ENCODE peak calls at places on chromosomes 12 and 14, in four cellular contexts. P, W, C and T are unnamed samples.

GRCh38 chr12:47212701-47213039 is 132.9 kb upstream of the AMIGO2 start:
- DNase-seq in P (no peak), W (no peak), C (no peak), T (no peak)

GRCh38 chr12:32896438-32897275 is at the start of gene PKP2:
- DNase-seq in P (peak), W (peak), C (peak), T (no peak)

GRCh38 chr12:130878193-130879185 is 6.6 kb downstream of the RAN start:
- DNase-seq in P (no peak), W (no peak), C (no peak), T (no peak)

GRCh38 chr12:43396671-43397070 is 155.3 kb downstream of the ADAMTS20 start:
- DNase-seq in P (no peak), W (no peak), C (no peak), T (no peak)

GRCh38 chr14:35678403-35679028 is 130.6 kb downstream of the RALGAPA1 start:
- DNase-seq in P (no peak), W (no peak), C (no peak), T (no peak)

GRCh38 chr12:124458992-124459851 is 108.2 kb downstream of the NCOR2 start:
- DNase-seq in P (no peak), W (no peak), C (no peak), T (no peak)

GRCh38 chr12:106227641-106228319 is 20.0 kb downstream of the CKAP4 start:
- DNase-seq in P (no peak), W (peak), C (peak), T (no peak)

GRCh38 chr12:102675672-102676071 is 195.3 kb upstream of the IGF1 start:
- DNase-seq in P (no peak), W (no peak), C (peak), T (no peak)

GRCh38 chr14:65788876-65789859 is 376.6 kb downstream of the FUT8 start:
- DNase-seq in P (no peak), W (no peak), C (no peak), T (no peak)

GRCh38 chr12:46702581-46703344 is 123.0 kb downstream of the SLC38A4 start:
- DNase-seq in P (no peak), W (no peak), C (no peak), T (no peak)

GRCh38 chr14:98182385-98183055 is 1089.5 kb downstream of the BCL11B start:
- DNase-seq in P (no peak), W (no peak), C (no peak), T (no peak)

GRCh38 chr12:13215056-13215455 is 18.5 kb downstream of the EMP1 start:
- DNase-seq in P (no peak), W (no peak), C (no peak), T (no peak)

GRCh38 chr14:56810850-56811595 is 744 bp upstream of the OTX2 start:
- DNase-seq in P (no peak), W (no peak), C (no peak), T (no peak)

GRCh38 chr12:107818984-107819383 is 44.5 kb downstream of the ASCL4 start:
- DNase-seq in P (no peak), W (no peak), C (no peak), T (no peak)

GRCh38 chr12:113142173-113142885 is 6.8 kb upstream of the RASAL1 start:
- DNase-seq in P (peak), W (no peak), C (no peak), T (no peak)

GRCh38 chr14:89672636-89673279 is 255.7 kb upstream of the FOXN3 start:
- DNase-seq in P (peak), W (no peak), C (peak), T (no peak)

GRCh38 chr14:95935228-95935822 is 58.7 kb downstream of the TUNAR start:
- DNase-seq in P (peak), W (no peak), C (peak), T (peak)

GRCh38 chr12:79203103-79203502 is 338.5 kb downstream of the SYT1 start:
- DNase-seq in P (no peak), W (no peak), C (no peak), T (no peak)

DNA sequence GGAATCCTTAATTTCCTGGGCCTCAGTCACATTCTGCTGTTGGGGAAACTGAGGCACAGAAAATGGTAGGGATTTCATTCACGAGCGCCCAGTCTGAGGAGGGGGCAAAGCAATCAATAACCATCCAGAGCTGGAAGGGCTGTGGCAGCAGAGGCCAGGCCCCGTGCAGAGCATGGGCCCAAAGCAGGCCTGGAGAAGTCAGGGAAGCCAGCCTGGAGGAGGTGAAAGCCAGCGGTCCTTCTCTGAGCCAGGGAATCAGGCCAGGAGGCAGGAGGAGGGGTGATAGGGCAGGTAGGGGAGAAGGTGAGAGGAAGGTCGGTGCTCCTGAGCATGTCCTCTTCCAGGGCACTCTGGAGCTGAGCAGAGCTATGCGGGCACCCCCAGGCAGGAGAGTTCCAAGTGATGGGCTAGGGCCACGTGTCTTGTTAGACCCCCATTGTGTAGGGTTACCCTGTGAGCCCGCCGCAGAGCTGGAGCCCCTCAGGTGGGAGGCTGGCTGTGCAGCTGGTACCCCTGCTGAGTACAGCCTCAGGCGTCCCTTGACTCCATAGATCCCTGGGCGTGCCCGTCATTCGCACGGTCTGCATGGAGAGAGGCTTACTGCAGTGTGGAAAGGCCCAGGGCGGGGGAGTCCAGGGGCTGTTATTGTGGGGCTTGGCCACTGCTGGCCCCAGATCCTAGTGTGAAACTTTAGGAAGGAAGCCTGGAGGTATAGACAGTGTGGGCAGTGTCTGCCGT is 4.8 kb downstream of the TNFAIP2 start:
- DNase-seq in P (no peak), W (no peak), C (no peak), T (no peak)
- H3K4me3 ChIP-seq in P (no peak), W (no peak), C (peak), T (no peak)

DNA sequence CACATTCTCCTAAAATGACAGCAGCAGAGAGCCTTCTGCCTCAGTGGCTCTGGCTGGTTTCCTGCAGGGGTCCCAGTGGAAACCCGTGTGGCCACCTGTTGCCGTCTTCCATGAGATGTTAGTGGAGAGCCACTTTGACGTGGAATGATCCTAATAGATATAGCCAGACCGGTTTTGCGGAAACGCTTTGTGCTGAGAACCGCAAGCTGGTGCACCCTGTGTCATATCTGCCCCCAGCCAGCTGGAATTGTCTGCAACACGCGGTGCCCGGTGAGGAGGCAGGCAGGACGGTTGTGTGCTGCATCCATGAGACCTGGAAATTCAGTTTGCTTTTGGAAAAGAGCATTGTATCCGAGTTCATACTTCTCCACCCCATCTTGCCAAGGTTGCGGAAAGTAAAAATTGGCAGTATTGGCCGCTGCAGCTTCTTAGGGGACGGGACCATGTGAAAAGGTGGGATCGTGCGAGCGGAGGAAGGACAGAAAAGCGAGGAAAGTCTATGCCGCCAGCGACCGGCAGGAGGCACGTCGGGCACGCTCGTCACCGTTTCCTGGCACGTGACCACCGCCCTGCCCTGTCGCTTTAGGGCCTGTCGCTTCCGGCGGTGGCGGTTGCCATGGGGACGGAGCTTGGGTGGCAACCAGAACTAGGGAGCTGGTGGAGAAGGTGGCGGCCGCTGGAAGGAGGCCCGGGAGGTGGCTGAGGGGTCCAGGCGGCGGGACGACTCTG is at the start of gene CFAP251:
- DNase-seq in P (peak), W (peak), C (peak), T (peak)
- H3K4me3 ChIP-seq in P (peak), W (peak), C (no peak), T (peak)

DNA sequence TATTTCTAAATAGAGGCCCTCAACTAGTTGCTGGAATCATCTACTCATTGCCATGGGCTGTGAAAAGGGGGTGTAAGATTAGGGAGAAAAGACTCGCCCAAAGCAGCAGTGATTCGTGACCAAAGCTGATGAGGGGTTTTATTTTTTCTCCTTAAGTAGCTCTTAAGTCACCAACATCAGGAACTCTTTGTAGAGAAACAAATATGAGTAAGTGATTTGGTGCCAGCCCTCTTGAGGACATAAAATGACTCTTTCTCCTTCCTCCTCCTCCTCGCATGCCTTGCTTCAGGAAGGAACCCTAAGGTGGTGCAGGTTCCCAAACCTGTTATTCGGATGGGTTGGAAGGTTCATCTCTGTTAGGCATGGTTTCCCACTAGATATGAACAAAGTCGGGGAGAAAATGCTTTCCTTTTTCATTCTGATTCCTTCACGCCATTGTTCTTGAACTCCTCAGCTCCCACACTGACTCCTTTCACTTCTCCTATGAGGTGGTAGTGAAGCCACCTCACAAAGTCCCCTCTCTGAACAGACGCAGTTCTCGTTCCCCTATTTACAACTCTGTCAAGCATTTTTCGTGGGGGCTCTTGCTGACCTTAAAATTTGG is 113.4 kb downstream of the ETV6 start:
- DNase-seq in P (no peak), W (no peak), C (no peak), T (no peak)
- H3K4me3 ChIP-seq in P (no peak), W (no peak), C (no peak), T (no peak)

GRCh38 chr12:52789637-52790426 is 6.1 kb downstream of the KRT3 start:
- DNase-seq in P (peak), W (peak), C (no peak), T (no peak)
- H3K4me3 ChIP-seq in P (peak), W (no peak), C (peak), T (no peak)

GRCh38 chr14:70357985-70358384 is 1.5 kb downstream of the COX16 start:
- DNase-seq in P (no peak), W (no peak), C (no peak), T (no peak)
- H3K4me3 ChIP-seq in P (no peak), W (peak), C (peak), T (peak)

DNA sequence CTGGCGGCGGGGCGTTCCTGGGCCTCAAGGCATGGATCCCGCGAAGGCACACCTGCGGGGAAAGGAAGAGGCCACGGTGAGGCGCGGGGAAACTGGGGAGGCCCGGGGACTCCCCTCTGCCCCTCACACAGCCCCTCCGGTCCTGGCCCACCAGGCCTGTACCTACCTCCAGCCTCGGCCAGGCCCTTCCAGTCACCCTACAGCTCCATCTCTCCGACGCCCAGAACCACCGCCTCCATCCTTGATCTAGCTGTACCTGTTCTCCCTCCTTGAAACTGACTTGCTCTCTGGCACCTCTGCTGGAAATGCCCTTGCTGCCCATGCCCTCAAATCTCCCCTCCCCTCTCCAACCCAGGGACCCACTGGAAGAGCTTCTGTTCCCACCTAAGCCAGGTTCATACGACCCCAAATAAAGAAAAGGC is 1.7 kb downstream of the ANKRD9 start:
- DNase-seq in P (no peak), W (peak), C (no peak), T (no peak)
- H3K4me3 ChIP-seq in P (peak), W (no peak), C (no peak), T (no peak)

DNA sequence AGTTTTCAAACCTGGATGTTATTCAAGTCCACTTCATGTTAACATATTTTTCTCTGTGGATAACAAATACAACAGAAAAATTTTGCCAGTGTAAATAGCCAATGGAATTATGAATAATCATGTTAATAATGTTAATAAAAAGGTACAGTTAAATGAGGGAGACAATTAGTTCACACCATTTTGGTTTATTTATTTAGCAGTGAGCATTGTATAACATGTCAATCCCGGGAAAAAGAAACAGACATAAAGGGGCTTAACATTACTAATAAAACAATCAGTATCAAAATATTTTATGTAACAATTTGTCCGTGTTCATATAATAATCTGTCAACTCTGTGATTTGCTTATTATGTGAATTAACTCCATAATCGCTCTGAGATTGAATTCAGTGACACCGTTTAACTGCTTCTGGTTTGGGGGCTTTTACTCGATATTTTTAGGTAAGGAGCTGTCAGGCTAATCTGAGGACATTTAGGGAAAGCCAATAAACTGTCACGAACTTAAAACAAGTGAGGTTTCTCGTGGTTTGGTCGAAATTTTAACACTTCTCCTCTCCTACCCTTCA is 95.9 kb upstream of the HMGA2 start:
- DNase-seq in P (no peak), W (no peak), C (peak), T (no peak)
- H3K4me3 ChIP-seq in P (peak), W (no peak), C (peak), T (no peak)

GRCh38 chr14:73712071-73712506 is 2.1 kb downstream of the PNMA1 start:
- DNase-seq in P (no peak), W (no peak), C (peak), T (no peak)
- H3K4me3 ChIP-seq in P (peak), W (peak), C (peak), T (no peak)

DNA sequence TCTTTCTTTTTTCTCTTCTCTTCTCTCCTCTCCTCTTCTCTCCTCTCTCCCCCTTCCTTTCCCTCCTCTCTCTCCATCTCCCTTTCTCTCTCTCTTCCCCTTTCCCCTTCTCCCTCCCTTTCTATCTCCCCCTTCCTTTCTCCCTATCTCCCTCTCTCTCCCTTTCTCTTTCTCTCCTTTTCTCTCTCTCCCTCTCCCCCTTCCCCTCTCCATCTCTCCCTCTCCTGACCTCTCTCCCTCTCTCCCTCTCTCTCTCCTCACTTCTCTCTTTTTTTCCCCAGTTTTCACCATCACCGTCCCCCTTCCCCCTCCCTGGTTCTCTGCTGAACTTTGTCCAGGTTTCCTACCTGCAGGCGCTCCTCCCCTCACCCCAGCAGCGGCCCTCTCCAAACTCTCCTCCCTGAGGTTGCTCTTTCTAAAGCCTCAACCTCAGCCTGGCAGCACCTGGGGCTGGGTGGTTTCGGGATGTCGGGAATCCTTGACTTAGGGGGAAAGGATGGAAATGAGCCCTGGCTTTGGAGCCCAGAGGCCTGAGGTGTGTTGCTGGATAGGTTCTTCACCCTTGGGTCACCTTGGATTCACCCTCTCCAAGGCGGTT is 14.7 kb upstream of the TBX3 start:
- DNase-seq in P (no peak), W (no peak), C (no peak), T (no peak)
- H3K4me3 ChIP-seq in P (no peak), W (peak), C (peak), T (no peak)

DNA sequence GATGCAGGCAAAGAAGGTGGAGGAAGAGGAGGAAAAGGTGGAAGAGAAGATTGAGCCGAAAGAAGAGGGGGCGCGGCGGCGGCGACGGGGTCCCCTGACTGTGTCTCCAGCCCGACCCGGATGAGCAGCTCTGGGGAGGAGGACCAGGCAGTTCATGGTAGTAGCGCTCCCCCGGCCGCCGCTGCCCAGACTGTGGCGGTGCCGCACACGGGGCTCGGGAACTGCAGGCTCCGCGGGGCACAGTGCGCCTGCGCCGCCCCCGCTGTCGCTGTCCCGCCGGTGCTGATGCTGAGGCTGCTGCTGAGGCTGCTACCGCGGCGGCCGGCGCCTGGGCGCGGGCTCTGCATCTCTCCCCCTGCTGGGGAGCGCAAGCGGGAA is at the start of gene KCNH5:
- DNase-seq in P (peak), W (no peak), C (peak), T (no peak)
- H3K4me3 ChIP-seq in P (peak), W (peak), C (peak), T (no peak)